ENCODE peak calls at places on chromosomes 4 and X, in seven cellular contexts. N is left ventricle myocardium inferior; B is gastrocnemius medialis; V is IMR-90; Q is transverse colon; E is hepatocyte; J is CD8-positive, alpha-beta memory T cell. U is an unnamed sample.

GRCh38 chr4:77248805-77249204 is 91.8 kb downstream of the CCNG2 start:
- DNase-seq in N (no peak), Q (no peak), V (no peak), J (no peak), E (peak; percentile 32), B (no peak), U (no peak)

GRCh38 chr4:157304769-157305168 is 84.2 kb downstream of the GRIA2 start:
- DNase-seq in B (no peak), E (no peak), Q (no peak), V (no peak), J (no peak), N (no peak), U (no peak)

GRCh38 chrX:1274786-1275185 is 6.2 kb downstream of the CSF2RA start:
- DNase-seq in N (no peak), B (no peak), E (no peak), Q (no peak), J (no peak), V (no peak), U (no peak)

GRCh38 chr4:25870081-25870480 is 7.3 kb upstream of the SEL1L3 start:
- DNase-seq in J (no peak), E (no peak), B (no peak), V (no peak), Q (no peak), N (no peak), U (no peak)

GRCh38 chr4:88765729-88766128 is 68.1 kb upstream of the NAP1L5 start:
- DNase-seq in N (peak; percentile 53), J (no peak), E (no peak), V (peak; percentile 84), B (peak; percentile 77), Q (no peak), U (peak; percentile 75)

GRCh38 chr4:181503800-181504364 is 739.3 kb upstream of the TENM3 start:
- DNase-seq in N (no peak), B (no peak), V (no peak), Q (no peak), J (no peak), E (no peak), U (no peak)

GRCh38 chrX:19334945-19335626 is 8.6 kb upstream of the PDHA1 start:
- DNase-seq in V (peak; percentile 19), E (no peak), Q (no peak), J (peak; percentile 20), B (no peak), N (no peak), U (peak; percentile 15)

GRCh38 chr4:121484633-121485032 is 103.8 kb upstream of the QRFPR start:
- DNase-seq in N (no peak), Q (no peak), B (no peak), V (peak; percentile 66), E (peak; percentile 73), J (no peak), U (peak; percentile 29)

GRCh38 chrX:78375894-78376293 is 48.5 kb upstream of the CYSLTR1 start:
- DNase-seq in Q (no peak), N (no peak), J (no peak), E (peak; percentile 9), B (no peak), V (no peak), U (peak; percentile 86)

GRCh38 chr4:84031401-84031800 is 467.7 kb downstream of the NKX6-1 start:
- DNase-seq in N (no peak), Q (no peak), J (no peak), E (no peak), V (no peak), B (no peak), U (no peak)

GRCh38 chrX:13669246-13669689 is 16.3 kb downstream of the TCEANC start:
- DNase-seq in J (no peak), Q (peak; percentile 82), B (no peak), E (peak; percentile 87), V (peak; percentile 99), N (peak; percentile 18), U (peak; percentile 82)

GRCh38 chr4:104971458-104971857 is 175.2 kb upstream of the TET2 start:
- DNase-seq in Q (no peak), V (no peak), B (no peak), N (no peak), J (no peak), E (no peak), U (peak; percentile 95)

GRCh38 chrX:31252133-31252532 is 180.3 kb upstream of the FTHL17 start:
- DNase-seq in J (no peak), N (no peak), Q (no peak), V (no peak), E (no peak), B (no peak), U (no peak)

GRCh38 chr4:188971125-188971524 is 831.9 kb downstream of the TRIML1 start:
- DNase-seq in J (no peak), V (peak; percentile 28), N (no peak), Q (no peak), E (no peak), B (no peak), U (peak; percentile 33)

GRCh38 chr4:140188975-140189374 is 35.0 kb upstream of the MAML3 start:
- DNase-seq in E (peak; percentile 16), B (no peak), N (no peak), Q (no peak), V (peak; percentile 64), J (no peak), U (no peak)

GRCh38 chrX:151206871-151207270 is 30.5 kb downstream of the GPR50 start:
- DNase-seq in Q (no peak), J (no peak), B (no peak), V (no peak), E (no peak), N (no peak), U (no peak)

GRCh38 chr4:96170198-96170597 is 330.3 kb downstream of the PDHA2 start:
- DNase-seq in Q (no peak), E (no peak), B (no peak), N (no peak), V (no peak), J (no peak), U (no peak)

GRCh38 chr4:86400216-86400615 is 40.4 kb upstream of the MAPK10 start:
- DNase-seq in V (peak; percentile 41), Q (no peak), E (no peak), N (no peak), B (no peak), J (no peak), U (no peak)

GRCh38 chrX:55715847-55716246 is 1.7 kb upstream of the RRAGB start:
- DNase-seq in B (no peak), J (no peak), E (no peak), Q (no peak), N (no peak), V (no peak), U (no peak)
- H3K4me1 ChIP-seq in B (peaks cover 12% of the 10 kb centered on the region), J (peaks cover 13% of the 10 kb centered on the region), E (peaks cover 6% of the 10 kb centered on the region), Q (no peaks in the 10 kb centered on the region), N (peaks cover 24% of the 10 kb centered on the region), V (no peaks in the 10 kb centered on the region), U (no peaks in the 10 kb centered on the region)

DNA sequence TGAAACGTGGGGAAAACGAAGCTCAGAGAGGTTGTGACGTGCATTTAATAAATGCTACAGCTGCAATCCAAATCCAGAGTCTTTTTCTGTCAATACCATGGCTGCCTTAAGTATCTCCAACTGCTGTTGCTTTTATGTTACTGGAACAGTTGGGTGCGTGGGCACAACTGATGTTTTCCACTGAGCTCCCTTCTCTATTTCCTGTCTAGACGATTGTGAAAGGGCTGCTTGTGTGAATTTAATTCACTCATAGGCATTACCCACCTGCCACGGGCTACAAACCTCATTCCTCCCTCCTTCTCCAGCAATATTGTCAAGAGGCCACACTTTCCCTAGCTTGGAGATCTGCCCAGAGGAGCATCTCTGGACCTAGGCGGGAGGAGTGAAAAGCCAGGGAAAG is 526.0 kb downstream of the MID1IP1 start:
- DNase-seq in N (no peak), V (no peak), E (no peak), Q (no peak), J (no peak), B (no peak), U (no peak)
- H3K4me1 ChIP-seq in N (no peaks in the 10 kb centered on the region), V (no peaks in the 10 kb centered on the region), E (no peaks in the 10 kb centered on the region), Q (no peaks in the 10 kb centered on the region), J (no peaks in the 10 kb centered on the region), B (no peaks in the 10 kb centered on the region), U (no peaks in the 10 kb centered on the region)

GRCh38 chrX:108307408-108308085 is 130.7 kb downstream of the COL4A6 start:
- DNase-seq in N (peak; percentile 39), B (peak; percentile 56), V (peak; percentile 6), Q (no peak), J (no peak), E (peak; percentile 19), U (no peak)
- H3K4me1 ChIP-seq in N (no peaks in the 10 kb centered on the region), B (peaks cover 13% of the 10 kb centered on the region), V (peaks cover 10% of the 10 kb centered on the region), Q (no peaks in the 10 kb centered on the region), J (no peaks in the 10 kb centered on the region), E (no peaks in the 10 kb centered on the region), U (peaks cover 10% of the 10 kb centered on the region)

DNA sequence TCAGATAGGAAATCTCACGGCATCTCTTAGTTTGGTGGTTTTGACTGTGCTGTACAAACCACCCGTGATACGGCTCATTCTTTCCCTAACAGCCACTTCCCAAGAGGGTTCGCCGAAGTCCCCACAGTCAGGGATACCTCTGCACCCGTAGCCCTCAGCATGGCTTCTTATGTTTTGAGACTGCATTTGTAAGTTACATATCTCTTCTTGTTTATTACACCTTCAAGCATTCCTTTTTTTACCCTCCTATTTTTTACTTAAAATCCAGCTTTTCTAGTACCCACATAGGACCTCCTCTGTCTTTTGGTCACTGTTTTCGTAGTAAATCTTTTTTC is 24.8 kb downstream of the UVSSA start:
- DNase-seq in Q (no peak), E (no peak), J (no peak), B (no peak), N (no peak), V (no peak), U (no peak)
- H3K4me1 ChIP-seq in Q (no peaks in the 10 kb centered on the region), E (no peaks in the 10 kb centered on the region), J (no peaks in the 10 kb centered on the region), B (no peaks in the 10 kb centered on the region), N (no peaks in the 10 kb centered on the region), V (no peaks in the 10 kb centered on the region), U (no peaks in the 10 kb centered on the region)

GRCh38 chr4:885353-885752 is 46.8 kb downstream of the GAK start:
- DNase-seq in E (no peak), N (no peak), B (no peak), Q (no peak), V (no peak), J (no peak), U (no peak)
- H3K4me1 ChIP-seq in E (no peaks in the 10 kb centered on the region), N (peaks cover 9% of the 10 kb centered on the region), B (no peaks in the 10 kb centered on the region), Q (no peaks in the 10 kb centered on the region), V (no peaks in the 10 kb centered on the region), J (no peaks in the 10 kb centered on the region), U (no peaks in the 10 kb centered on the region)

GRCh38 chr4:16893141-16893571 is 5.3 kb downstream of the LDB2 start:
- DNase-seq in B (no peak), V (peak; percentile 34), N (no peak), J (no peak), E (no peak), Q (no peak), U (no peak)
- H3K4me1 ChIP-seq in B (peaks cover 12% of the 10 kb centered on the region), V (peaks cover 1% of the 10 kb centered on the region), N (peaks cover 45% of the 10 kb centered on the region), J (peaks cover 50% of the 10 kb centered on the region), E (no peaks in the 10 kb centered on the region), Q (no peaks in the 10 kb centered on the region), U (no peaks in the 10 kb centered on the region)

GRCh38 chrX:47224266-47224895 is 5.9 kb downstream of the CDK16 start:
- DNase-seq in J (no peak), N (no peak), B (no peak), V (no peak), Q (no peak), E (no peak), U (no peak)
- H3K4me1 ChIP-seq in J (peaks cover 12% of the 10 kb centered on the region), N (peaks cover 24% of the 10 kb centered on the region), B (peaks cover 4% of the 10 kb centered on the region), V (peaks cover 5% of the 10 kb centered on the region), Q (peaks cover 16% of the 10 kb centered on the region), E (peaks cover 13% of the 10 kb centered on the region), U (no peaks in the 10 kb centered on the region)